ENCODE peak calls at places on chromosomes 3 and 15, in six cellular contexts. W is brain microvascular endothelial cell, M is B cell, D is retinal pigment epithelial cell, G is BJ, A is A549. N is an unnamed sample.

GRCh38 chr15:98628216-98628615 is 20.1 kb upstream of the IGF1R start:
- DNase-seq in W (no peak), M (no peak), D (no peak), G (no peak), A (no peak), N (no peak)

GRCh38 chr15:39942101-39942752 is 8.3 kb downstream of the EIF2AK4 start:
- DNase-seq in W (no peak), M (no peak), D (no peak), G (no peak), A (no peak), N (no peak)

GRCh38 chr3:117661636-117662095 is 952.1 kb downstream of the TUSC7 start:
- DNase-seq in W (peak; percentile 27), M (no peak), D (no peak), G (peak; percentile 9), A (no peak), N (no peak)

GRCh38 chr3:124227150-124227630 is 235.3 kb upstream of the ROPN1 start:
- DNase-seq in W (no peak), M (no peak), D (no peak), G (no peak), A (no peak), N (no peak)

GRCh38 chr15:46732060-46732459 is 985.2 kb upstream of the SEMA6D start:
- DNase-seq in W (no peak), M (no peak), D (no peak), G (no peak), A (no peak), N (no peak)

GRCh38 chr3:119637679-119638525 is 22.5 kb downstream of the POPDC2 start:
- DNase-seq in W (peak; percentile 83), M (no peak), D (peak; percentile 67), G (peak; percentile 87), A (no peak), N (peak; percentile 87)

GRCh38 chr15:62782100-62782791 is 260.3 kb upstream of the TPM1 start:
- DNase-seq in W (peak; percentile 75), M (no peak), D (peak; percentile 92), G (no peak), A (peak; percentile 81), N (peak; percentile 90)

GRCh38 chr3:124599779-124600693 is 130.2 kb upstream of the UMPS start:
- DNase-seq in W (peak; percentile 18), M (no peak), D (no peak), G (no peak), A (no peak), N (no peak)

GRCh38 chr3:19046440-19046839 is 101.9 kb upstream of the KCNH8 start:
- DNase-seq in W (no peak), M (no peak), D (no peak), G (no peak), A (no peak), N (no peak)

GRCh38 chr15:69074011-69074842 is 59.7 kb downstream of the NOX5 start:
- DNase-seq in W (peak; percentile 39), M (no peak), D (peak; percentile 19), G (no peak), A (peak; percentile 86), N (peak; percentile 90)

GRCh38 chr3:58037141-58037910 is 29.1 kb downstream of the FLNB start:
- DNase-seq in W (no peak), M (no peak), D (no peak), G (no peak), A (no peak), N (no peak)

GRCh38 chr15:31353931-31354330 is 27.3 kb downstream of the KLF13 start:
- DNase-seq in W (no peak), M (no peak), D (no peak), G (no peak), A (no peak), N (peak; percentile 86)

GRCh38 chr3:135736740-135737139 is 228.8 kb upstream of the PPP2R3A start:
- DNase-seq in W (peak; percentile 1), M (no peak), D (no peak), G (no peak), A (no peak), N (no peak)

GRCh38 chr15:40054056-40054745 is 15.2 kb upstream of the SRP14 start:
- DNase-seq in W (no peak), M (no peak), D (no peak), G (no peak), A (no peak), N (peak; percentile 70)

GRCh38 chr3:77014236-77014635 is 25.7 kb upstream of the ROBO2 start:
- DNase-seq in W (no peak), M (no peak), D (no peak), G (no peak), A (no peak), N (no peak)

GRCh38 chr3:43629254-43629653 is 7.4 kb upstream of the ANO10 start:
- DNase-seq in W (no peak), M (no peak), D (no peak), G (peak; percentile 26), A (peak; percentile 36), N (no peak)

GRCh38 chr15:101501703-101502373 is 12.3 kb upstream of the PCSK6 start:
- DNase-seq in W (peak; percentile 28), M (peak; percentile 66), D (no peak), G (no peak), A (peak; percentile 87), N (peak; percentile 94)

GRCh38 chr3:98099848-98100247 is 12.9 kb downstream of the OR5AC2 start:
- DNase-seq in W (no peak), M (no peak), D (no peak), G (no peak), A (no peak), N (no peak)

DNA sequence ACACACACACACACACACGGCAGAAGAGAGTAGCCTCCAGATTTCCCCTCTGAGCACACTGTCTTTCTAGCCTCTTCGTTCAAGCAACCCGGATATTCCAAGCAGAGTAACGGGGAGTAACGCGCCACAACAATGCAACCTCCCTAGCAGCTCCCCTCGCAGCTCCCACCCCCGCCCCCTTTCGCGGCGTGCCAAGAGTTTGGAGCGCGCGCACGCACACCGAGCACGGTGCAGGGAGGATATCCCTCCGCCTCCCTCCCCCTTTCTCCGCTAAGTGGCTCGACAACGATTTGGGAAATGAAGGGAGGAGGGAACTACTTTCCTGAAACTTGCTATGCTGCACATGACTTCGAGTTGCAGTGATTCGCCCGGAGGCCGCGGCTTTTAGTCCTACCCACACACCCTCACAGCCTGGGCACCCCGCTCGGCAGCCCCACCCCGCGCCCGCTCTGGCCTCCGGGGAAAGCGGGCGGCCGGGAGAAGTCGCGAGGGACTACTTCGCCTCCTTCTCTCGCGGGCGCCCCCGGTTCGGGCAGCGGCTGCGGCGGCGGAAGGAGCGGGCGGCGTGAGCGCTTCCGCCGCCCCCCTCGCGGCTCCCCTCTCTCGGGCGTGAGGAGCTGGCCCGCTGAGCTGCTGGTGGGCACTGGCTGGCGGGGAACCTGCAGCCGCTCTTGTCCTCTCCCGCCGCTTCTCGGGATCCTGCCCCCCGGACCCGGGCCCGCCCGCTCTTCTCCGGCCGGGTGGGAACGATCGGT is 733 bp upstream of the SPRED1 start:
- DNase-seq in W (peak; percentile 94), M (peak; percentile 66), D (peak; percentile 96), G (peak; percentile 69), A (peak; percentile 41), N (peak; percentile 94)
- TF ChIP-seq CTCF in W (no peak), M (no peak), D (no peak), G (no peak), A (no peak), N (no peak)

GRCh38 chr15:51727141-51727897 is 10.1 kb downstream of the LYSMD2 start:
- DNase-seq in W (peak; percentile 45), M (no peak), D (no peak), G (no peak), A (peak; percentile 34), N (no peak)
- TF ChIP-seq CTCF in W (peak; percentile 65), M (no peak), D (peak; percentile 20), G (peak; percentile 28), A (no peak), N (peak; percentile 32)

DNA sequence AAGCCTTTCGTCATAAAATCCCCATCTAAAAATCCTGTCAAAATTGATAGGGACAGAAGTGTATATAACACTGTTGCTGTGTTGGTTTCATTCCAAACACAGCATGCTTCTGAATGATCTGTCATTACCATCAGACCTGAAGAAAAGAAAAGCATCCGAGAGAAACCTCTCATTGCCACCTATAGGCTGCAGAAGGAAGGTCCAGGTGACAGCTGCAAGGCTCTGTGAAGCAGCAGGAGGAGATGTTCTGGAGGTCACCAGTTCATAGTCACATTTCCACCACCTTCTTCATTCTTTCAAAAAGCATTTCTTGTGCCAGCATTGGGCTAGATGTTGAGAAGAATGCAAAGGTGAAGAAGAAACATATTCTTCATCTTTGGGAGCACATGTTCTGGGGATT is 503.7 kb upstream of the NR2F2 start:
- DNase-seq in W (no peak), M (no peak), D (no peak), G (no peak), A (no peak), N (no peak)
- TF ChIP-seq CTCF in W (peak; percentile 44), M (no peak), D (peak; percentile 32), G (no peak), A (no peak), N (no peak)

GRCh38 chr3:115838786-115839185 is 215.5 kb downstream of the GAP43 start:
- DNase-seq in W (no peak), M (no peak), D (no peak), G (no peak), A (no peak), N (no peak)

GRCh38 chr3:115834068-115834467 is 210.8 kb downstream of the GAP43 start:
- DNase-seq in W (peak; percentile 77), M (no peak), D (no peak), G (peak; percentile 69), A (no peak), N (no peak)

GRCh38 chr3:115835946-115836345 is 212.6 kb downstream of the GAP43 start:
- DNase-seq in W (no peak), M (no peak), D (no peak), G (no peak), A (no peak), N (no peak)

GRCh38 chr3:115839246-115839645 is 215.9 kb downstream of the GAP43 start:
- DNase-seq in W (no peak), M (no peak), D (no peak), G (no peak), A (no peak), N (no peak)

DNA sequence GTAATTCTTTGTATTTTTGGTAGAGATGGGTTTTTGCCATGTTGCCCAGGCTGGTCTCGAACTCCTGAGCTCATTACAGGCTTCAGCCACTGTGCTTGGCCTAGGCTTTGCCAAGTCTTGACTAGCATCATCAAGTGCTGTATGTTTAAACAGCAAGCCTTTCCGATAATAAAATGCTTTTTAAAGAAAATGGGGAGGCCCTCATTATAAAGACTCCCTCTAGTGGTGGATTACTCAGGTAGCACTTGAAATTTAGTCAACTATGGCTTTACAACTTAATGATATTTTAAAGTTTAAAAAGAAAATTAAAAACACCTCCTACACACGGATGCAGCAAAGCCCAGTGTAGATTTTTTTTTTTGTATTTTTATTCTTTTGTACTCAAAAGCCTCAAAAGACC is 213.6 kb downstream of the GAP43 start:
- DNase-seq in W (no peak), M (no peak), D (no peak), G (no peak), A (peak; percentile 28), N (peak; percentile 69)
- TF ChIP-seq CTCF in W (peak; percentile 63), M (peak; percentile 70), D (peak; percentile 84), G (peak; percentile 70), A (peak; percentile 59), N (peak; percentile 82)

N was measured in osteoblast.